ENCODE peak calls at places on chromosomes 3 and 15, in ten cellular contexts. One of them, this sample, is unnamed. For H3K27me3 and H3K4me1, the result is how much of the 10 kb centered on the place peaks cover.

GRCh38 chr15:66815322-66815721 is 113.3 kb downstream of the SMAD6 start:
- DNase-seq in heart left ventricle: no peak
- DNase-seq in prostate gland: no peak
- DNase-seq in transverse colon: no peak
- DNase-seq in endothelial cell of umbilical vein: peak
- DNase-seq in PC-3: peak
- DNase-seq in heart right ventricle: no peak
- DNase-seq in esophagus squamous epithelium: no peak
- DNase-seq in uterus: no peak
- DNase-seq in neuronal stem cell: no peak
- DNase-seq in this sample: no peak

GRCh38 chr15:78623786-78624497 is 3.1 kb upstream of the CHRNA3 start:
- DNase-seq in heart left ventricle: no peak
- DNase-seq in prostate gland: no peak
- DNase-seq in transverse colon: no peak
- DNase-seq in endothelial cell of umbilical vein: no peak
- DNase-seq in PC-3: no peak
- DNase-seq in heart right ventricle: no peak
- DNase-seq in esophagus squamous epithelium: no peak
- DNase-seq in uterus: no peak
- DNase-seq in neuronal stem cell: no peak
- DNase-seq in this sample: no peak

GRCh38 chr3:132135628-132136333 is 101.0 kb upstream of the CPNE4 start:
- DNase-seq in heart left ventricle: no peak
- DNase-seq in prostate gland: no peak
- DNase-seq in transverse colon: no peak
- DNase-seq in endothelial cell of umbilical vein: peak
- DNase-seq in PC-3: peak
- DNase-seq in heart right ventricle: no peak
- DNase-seq in esophagus squamous epithelium: no peak
- DNase-seq in uterus: no peak
- DNase-seq in neuronal stem cell: peak
- DNase-seq in this sample: no peak

GRCh38 chr3:132772252-132772651 is 50.0 kb upstream of the NPHP3 start:
- DNase-seq in heart left ventricle: peak
- DNase-seq in prostate gland: no peak
- DNase-seq in transverse colon: no peak
- DNase-seq in endothelial cell of umbilical vein: no peak
- DNase-seq in PC-3: no peak
- DNase-seq in heart right ventricle: peak
- DNase-seq in esophagus squamous epithelium: no peak
- DNase-seq in uterus: no peak
- DNase-seq in neuronal stem cell: no peak
- DNase-seq in this sample: no peak

GRCh38 chr15:48090115-48090514 is 30.7 kb upstream of the SLC24A5 start:
- DNase-seq in heart left ventricle: no peak
- DNase-seq in prostate gland: no peak
- DNase-seq in transverse colon: peak
- DNase-seq in endothelial cell of umbilical vein: no peak
- DNase-seq in PC-3: no peak
- DNase-seq in heart right ventricle: no peak
- DNase-seq in esophagus squamous epithelium: no peak
- DNase-seq in uterus: no peak
- DNase-seq in neuronal stem cell: no peak
- DNase-seq in this sample: no peak

GRCh38 chr3:171088984-171089754 is 62.6 kb upstream of the SLC2A2 start:
- DNase-seq in heart left ventricle: no peak
- DNase-seq in prostate gland: no peak
- DNase-seq in transverse colon: no peak
- DNase-seq in endothelial cell of umbilical vein: peak
- DNase-seq in PC-3: peak
- DNase-seq in heart right ventricle: no peak
- DNase-seq in esophagus squamous epithelium: no peak
- DNase-seq in uterus: no peak
- DNase-seq in neuronal stem cell: no peak
- DNase-seq in this sample: no peak

GRCh38 chr3:148211725-148212124 is 486.0 kb upstream of the AGTR1 start:
- DNase-seq in heart left ventricle: no peak
- DNase-seq in prostate gland: no peak
- DNase-seq in transverse colon: peak
- DNase-seq in endothelial cell of umbilical vein: no peak
- DNase-seq in PC-3: peak
- DNase-seq in heart right ventricle: no peak
- DNase-seq in esophagus squamous epithelium: no peak
- DNase-seq in uterus: no peak
- DNase-seq in neuronal stem cell: no peak
- DNase-seq in this sample: no peak

GRCh38 chr3:108006077-108006675 is 84.7 kb downstream of the CD47 start:
- DNase-seq in heart left ventricle: peak
- DNase-seq in prostate gland: peak
- DNase-seq in transverse colon: peak
- DNase-seq in endothelial cell of umbilical vein: peak
- DNase-seq in PC-3: peak
- DNase-seq in heart right ventricle: peak
- DNase-seq in esophagus squamous epithelium: no peak
- DNase-seq in uterus: no peak
- DNase-seq in neuronal stem cell: no peak
- DNase-seq in this sample: no peak

GRCh38 chr3:181326637-181327223 is 337.2 kb upstream of the DNAJC19 start:
- DNase-seq in heart left ventricle: no peak
- DNase-seq in prostate gland: no peak
- DNase-seq in transverse colon: no peak
- DNase-seq in endothelial cell of umbilical vein: peak
- DNase-seq in PC-3: peak
- DNase-seq in heart right ventricle: no peak
- DNase-seq in esophagus squamous epithelium: no peak
- DNase-seq in uterus: no peak
- DNase-seq in neuronal stem cell: peak
- DNase-seq in this sample: peak

GRCh38 chr3:7977245-7978103 is 524.1 kb upstream of the LMCD1 start:
- DNase-seq in heart left ventricle: peak
- DNase-seq in prostate gland: no peak
- DNase-seq in transverse colon: no peak
- DNase-seq in endothelial cell of umbilical vein: no peak
- DNase-seq in PC-3: no peak
- DNase-seq in heart right ventricle: peak
- DNase-seq in esophagus squamous epithelium: no peak
- DNase-seq in uterus: no peak
- DNase-seq in neuronal stem cell: peak
- DNase-seq in this sample: no peak

GRCh38 chr3:194141415-194142155 is 5.6 kb downstream of the HES1 start:
- DNase-seq in heart left ventricle: peak
- DNase-seq in prostate gland: peak
- DNase-seq in transverse colon: peak
- DNase-seq in endothelial cell of umbilical vein: peak
- DNase-seq in PC-3: peak
- DNase-seq in heart right ventricle: peak
- DNase-seq in esophagus squamous epithelium: no peak
- DNase-seq in uterus: peak
- DNase-seq in neuronal stem cell: peak
- DNase-seq in this sample: peak

DNA sequence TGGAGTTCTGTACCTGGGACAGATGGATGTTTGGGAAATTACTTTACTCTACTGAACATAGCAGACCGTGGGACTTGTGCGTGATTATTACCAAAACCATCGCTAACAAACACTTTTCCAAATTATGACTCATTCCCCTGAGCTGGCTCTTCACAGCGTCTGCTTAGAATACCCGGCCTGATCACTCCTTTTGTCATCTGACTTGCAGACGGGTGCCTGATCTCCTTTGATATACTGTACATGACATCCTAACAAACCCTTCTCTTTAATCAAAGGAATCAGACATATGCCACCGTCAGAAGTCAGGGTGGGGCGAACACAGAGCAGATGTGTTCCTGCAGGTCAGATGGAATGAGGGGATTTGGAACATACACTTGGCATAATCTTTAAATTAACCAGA is 48.5 kb upstream of the SH3GL3 start:
- DNase-seq in heart left ventricle: no peak
- DNase-seq in prostate gland: no peak
- DNase-seq in transverse colon: no peak
- DNase-seq in endothelial cell of umbilical vein: no peak
- DNase-seq in PC-3: peak
- DNase-seq in heart right ventricle: no peak
- DNase-seq in esophagus squamous epithelium: no peak
- DNase-seq in uterus: no peak
- DNase-seq in neuronal stem cell: no peak
- DNase-seq in this sample: no peak
- H3K27me3 ChIP-seq in heart left ventricle: under half
- H3K27me3 ChIP-seq in prostate gland: under half
- H3K27me3 ChIP-seq in transverse colon: under half
- H3K27me3 ChIP-seq in endothelial cell of umbilical vein: under half
- H3K27me3 ChIP-seq in PC-3: under half
- H3K27me3 ChIP-seq in heart right ventricle: under half
- H3K27me3 ChIP-seq in esophagus squamous epithelium: under half
- H3K27me3 ChIP-seq in uterus: under half
- H3K27me3 ChIP-seq in neuronal stem cell: under half
- H3K27me3 ChIP-seq in this sample: under half

DNA sequence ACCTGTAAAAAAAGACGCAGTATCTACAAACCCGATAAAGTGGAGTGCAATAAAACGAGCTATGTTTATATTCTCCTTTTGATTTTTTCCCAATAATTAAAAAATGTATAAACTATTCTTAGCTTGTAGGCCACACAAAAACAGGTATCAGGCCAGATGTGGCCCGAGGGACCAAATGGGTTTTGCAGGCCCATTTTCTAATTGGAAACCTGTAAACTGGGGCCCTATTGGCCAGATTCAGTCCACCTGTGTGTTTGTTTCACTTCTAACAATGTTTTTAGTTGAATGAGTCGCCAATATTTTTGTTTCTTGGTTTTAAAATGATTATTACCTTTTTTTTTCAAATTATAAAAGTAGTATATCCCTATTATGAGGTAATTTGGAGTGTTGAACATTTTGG is 29.7 kb downstream of the ZBTB38 start:
- DNase-seq in heart left ventricle: no peak
- DNase-seq in prostate gland: no peak
- DNase-seq in transverse colon: no peak
- DNase-seq in endothelial cell of umbilical vein: no peak
- DNase-seq in PC-3: no peak
- DNase-seq in heart right ventricle: no peak
- DNase-seq in esophagus squamous epithelium: no peak
- DNase-seq in uterus: no peak
- DNase-seq in neuronal stem cell: no peak
- DNase-seq in this sample: no peak
- H3K4me1 ChIP-seq in heart left ventricle: under half
- H3K4me1 ChIP-seq in prostate gland: under half
- H3K4me1 ChIP-seq in transverse colon: under half
- H3K4me1 ChIP-seq in endothelial cell of umbilical vein: under half
- H3K4me1 ChIP-seq in PC-3: under half
- H3K4me1 ChIP-seq in heart right ventricle: under half
- H3K4me1 ChIP-seq in esophagus squamous epithelium: under half
- H3K4me1 ChIP-seq in uterus: under half
- H3K4me1 ChIP-seq in neuronal stem cell: under half
- H3K4me1 ChIP-seq in this sample: under half

GRCh38 chr3:118817748-118818165 is 216.9 kb downstream of the IGSF11 start:
- DNase-seq in heart left ventricle: no peak
- DNase-seq in prostate gland: peak
- DNase-seq in transverse colon: peak
- DNase-seq in endothelial cell of umbilical vein: peak
- DNase-seq in PC-3: peak
- DNase-seq in heart right ventricle: no peak
- DNase-seq in esophagus squamous epithelium: no peak
- DNase-seq in uterus: no peak
- DNase-seq in neuronal stem cell: peak
- DNase-seq in this sample: peak

GRCh38 chr3:118828351-118828750 is 206.3 kb downstream of the IGSF11 start:
- DNase-seq in heart left ventricle: no peak
- DNase-seq in prostate gland: no peak
- DNase-seq in transverse colon: no peak
- DNase-seq in endothelial cell of umbilical vein: no peak
- DNase-seq in PC-3: no peak
- DNase-seq in heart right ventricle: no peak
- DNase-seq in esophagus squamous epithelium: no peak
- DNase-seq in uterus: no peak
- DNase-seq in neuronal stem cell: no peak
- DNase-seq in this sample: no peak

GRCh38 chr3:118818386-118818785 is 216.3 kb downstream of the IGSF11 start:
- DNase-seq in heart left ventricle: no peak
- DNase-seq in prostate gland: no peak
- DNase-seq in transverse colon: no peak
- DNase-seq in endothelial cell of umbilical vein: no peak
- DNase-seq in PC-3: peak
- DNase-seq in heart right ventricle: no peak
- DNase-seq in esophagus squamous epithelium: no peak
- DNase-seq in uterus: no peak
- DNase-seq in neuronal stem cell: no peak
- DNase-seq in this sample: no peak

GRCh38 chr3:118827446-118827845 is 207.2 kb downstream of the IGSF11 start:
- DNase-seq in heart left ventricle: no peak
- DNase-seq in prostate gland: no peak
- DNase-seq in transverse colon: no peak
- DNase-seq in endothelial cell of umbilical vein: no peak
- DNase-seq in PC-3: no peak
- DNase-seq in heart right ventricle: no peak
- DNase-seq in esophagus squamous epithelium: no peak
- DNase-seq in uterus: no peak
- DNase-seq in neuronal stem cell: no peak
- DNase-seq in this sample: no peak

DNA sequence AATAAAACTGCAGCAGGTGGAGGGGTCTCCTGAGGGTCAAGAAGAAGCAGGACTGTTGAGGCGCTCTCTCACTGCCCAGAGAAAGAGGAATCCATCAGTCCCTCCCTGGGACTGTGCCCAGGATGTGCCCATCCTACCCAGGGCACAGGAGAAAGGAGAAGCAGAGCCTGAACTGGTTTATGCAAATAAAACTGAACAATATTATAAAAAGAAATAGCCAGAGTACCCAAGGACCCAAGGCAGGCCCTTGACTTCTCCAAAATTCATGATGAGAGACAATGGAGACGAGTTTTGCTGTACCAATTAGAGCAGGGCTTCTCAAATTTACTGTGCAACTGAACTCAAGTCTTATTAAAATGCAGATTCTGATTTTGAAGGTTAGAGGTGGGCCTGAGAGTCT is 211.0 kb downstream of the IGSF11 start:
- DNase-seq in heart left ventricle: no peak
- DNase-seq in prostate gland: no peak
- DNase-seq in transverse colon: no peak
- DNase-seq in endothelial cell of umbilical vein: no peak
- DNase-seq in PC-3: no peak
- DNase-seq in heart right ventricle: no peak
- DNase-seq in esophagus squamous epithelium: no peak
- DNase-seq in uterus: no peak
- DNase-seq in neuronal stem cell: no peak
- DNase-seq in this sample: no peak
- H3K27me3 ChIP-seq in heart left ventricle: under half
- H3K27me3 ChIP-seq in prostate gland: under half
- H3K27me3 ChIP-seq in transverse colon: under half
- H3K27me3 ChIP-seq in endothelial cell of umbilical vein: under half
- H3K27me3 ChIP-seq in PC-3: under half
- H3K27me3 ChIP-seq in heart right ventricle: under half
- H3K27me3 ChIP-seq in esophagus squamous epithelium: under half
- H3K27me3 ChIP-seq in uterus: under half
- H3K27me3 ChIP-seq in neuronal stem cell: under half
- H3K27me3 ChIP-seq in this sample: under half

DNA sequence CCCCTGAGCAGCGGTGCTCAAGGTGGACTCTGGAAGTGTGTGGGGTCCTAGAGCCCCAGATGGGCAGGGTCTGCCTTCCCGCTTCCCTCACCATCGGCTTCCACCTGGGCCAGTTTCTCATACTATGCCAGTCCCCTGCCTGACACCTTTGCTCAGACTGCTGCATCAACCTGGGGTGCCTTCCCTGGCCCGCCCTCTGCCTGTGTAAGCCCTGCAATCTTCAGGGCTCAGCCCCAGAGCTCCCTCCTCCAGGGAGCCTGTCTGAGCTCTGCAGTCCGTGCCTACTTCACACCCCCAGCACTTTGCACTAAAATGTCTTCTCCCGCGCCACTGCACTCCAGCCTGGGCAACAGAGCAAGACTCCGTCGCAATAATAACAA is 13.1 kb downstream of the CSK start:
- DNase-seq in heart left ventricle: no peak
- DNase-seq in prostate gland: no peak
- DNase-seq in transverse colon: no peak
- DNase-seq in endothelial cell of umbilical vein: no peak
- DNase-seq in PC-3: no peak
- DNase-seq in heart right ventricle: no peak
- DNase-seq in esophagus squamous epithelium: no peak
- DNase-seq in uterus: no peak
- DNase-seq in neuronal stem cell: no peak
- DNase-seq in this sample: no peak
- H3K4me1 ChIP-seq in heart left ventricle: half or more
- H3K4me1 ChIP-seq in prostate gland: under half
- H3K4me1 ChIP-seq in transverse colon: under half
- H3K4me1 ChIP-seq in endothelial cell of umbilical vein: under half
- H3K4me1 ChIP-seq in PC-3: under half
- H3K4me1 ChIP-seq in heart right ventricle: half or more
- H3K4me1 ChIP-seq in esophagus squamous epithelium: half or more
- H3K4me1 ChIP-seq in uterus: under half
- H3K4me1 ChIP-seq in neuronal stem cell: under half
- H3K4me1 ChIP-seq in this sample: under half